ENCODE peak calls at places on chromosome 3, in six cellular contexts. B is GM12892, V is HepG2, M is GM12878, F is K562, Q is H1. E is an unnamed sample.
A peak's percentile ranks its signal among the peaks of the same experiment; 100 is the strongest.

GRCh38 chr3:146274833-146275232 is 23.9 kb upstream of the PLSCR4 start:
- DNase-seq in B (no peak), V (no peak), M (no peak), F (no peak), Q (no peak), E (no peak)

GRCh38 chr3:157379741-157380140 is 56.9 kb upstream of the PTX3 start:
- DNase-seq in B (no peak), V (no peak), M (no peak), F (no peak), Q (no peak), E (no peak)

GRCh38 chr3:18505056-18505455 is 79.9 kb upstream of the SATB1 start:
- DNase-seq in B (no peak), V (no peak), M (no peak), F (no peak), Q (no peak), E (no peak)

GRCh38 chr3:55621026-55621422 is 133.9 kb upstream of the WNT5A start:
- DNase-seq in B (no peak), V (no peak), M (no peak), F (no peak), Q (no peak), E (no peak)

GRCh38 chr3:105347625-105348302 is 18.9 kb upstream of the ALCAM start:
- DNase-seq in B (no peak), V (no peak), M (no peak), F (no peak), Q (no peak), E (no peak)

GRCh38 chr3:106814231-106814630 is 563.0 kb upstream of the CCDC54 start:
- DNase-seq in B (no peak), V (no peak), M (no peak), F (no peak), Q (no peak), E (no peak)

GRCh38 chr3:14633819-14634424 is 17.6 kb upstream of the CCDC174 start:
- DNase-seq in B (peak; percentile 39), V (peak; percentile 53), M (peak; percentile 17), F (peak; percentile 81), Q (no peak), E (peak; percentile 41)

GRCh38 chr3:12287727-12288465 is 974 bp upstream of the PPARG start:
- DNase-seq in B (peak; percentile 3), V (no peak), M (no peak), F (no peak), Q (no peak), E (peak; percentile 9)

GRCh38 chr3:42517143-42517542 is 14.7 kb downstream of the VIPR1 start:
- DNase-seq in B (no peak), V (no peak), M (no peak), F (no peak), Q (no peak), E (no peak)

GRCh38 chr3:183540501-183541234 is 14.8 kb downstream of the KLHL6 start:
- DNase-seq in B (no peak), V (no peak), M (no peak), F (no peak), Q (no peak), E (no peak)

GRCh38 chr3:156379327-156379726 is 175.6 kb downstream of the SSR3 start:
- DNase-seq in B (no peak), V (no peak), M (no peak), F (no peak), Q (no peak), E (no peak)

GRCh38 chr3:77059354-77059753 is 19.5 kb downstream of the ROBO2 start:
- DNase-seq in B (no peak), V (no peak), M (no peak), F (no peak), Q (no peak), E (no peak)

GRCh38 chr3:125090649-125091048 is 34.9 kb upstream of the HEG1 start:
- DNase-seq in B (no peak), V (no peak), M (no peak), F (no peak), Q (no peak), E (no peak)

GRCh38 chr3:61901986-61902385 is 340.6 kb downstream of the PTPRG start:
- DNase-seq in B (no peak), V (no peak), M (no peak), F (no peak), Q (no peak), E (no peak)

GRCh38 chr3:8938021-8938420 is 25.3 kb downstream of the RAD18 start:
- DNase-seq in B (no peak), V (peak; percentile 45), M (no peak), F (no peak), Q (no peak), E (no peak)

GRCh38 chr3:47333907-47334306 is 46.9 kb upstream of the PTPN23 start:
- DNase-seq in B (no peak), V (no peak), M (no peak), F (no peak), Q (no peak), E (no peak)

GRCh38 chr3:125104639-125105038 is 48.8 kb upstream of the HEG1 start:
- DNase-seq in B (no peak), V (no peak), M (no peak), F (no peak), Q (no peak), E (no peak)

DNA sequence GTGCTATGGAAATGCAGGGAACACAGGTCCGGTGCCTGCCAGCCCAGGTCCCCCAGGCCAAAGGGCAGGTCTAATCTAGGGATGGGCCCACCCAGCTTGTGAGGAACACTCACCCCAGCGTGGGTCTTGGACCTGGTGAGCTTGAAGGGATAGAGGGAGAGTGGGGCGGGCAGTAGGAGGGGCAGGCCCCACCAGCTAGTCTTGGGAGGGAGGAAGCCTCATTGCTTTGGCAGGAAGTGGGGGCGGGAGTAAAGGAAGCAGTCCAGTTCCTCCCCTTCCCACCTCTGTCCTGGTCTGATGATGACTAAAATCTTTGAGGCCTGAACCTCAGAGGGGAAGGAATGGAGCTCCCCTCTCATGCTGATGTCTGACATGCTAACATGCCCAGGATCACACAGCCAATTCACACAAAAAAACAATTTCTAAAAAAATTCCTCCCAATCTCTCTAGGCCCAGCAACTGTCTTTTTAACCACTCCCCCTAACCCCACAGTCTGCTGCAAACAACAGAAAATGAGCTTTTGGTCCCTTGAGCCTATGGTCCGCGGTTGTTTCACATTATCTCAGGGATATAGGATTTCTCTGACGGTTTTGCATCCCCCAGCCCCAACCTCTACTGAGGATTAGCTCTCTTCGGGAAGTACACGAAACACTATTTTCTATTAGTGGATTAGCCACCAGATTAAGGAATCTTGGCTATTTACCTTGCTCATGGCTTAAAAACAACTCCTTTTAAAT is 30.7 kb upstream of the DUSP7 start:
- DNase-seq in B (no peak), V (no peak), M (no peak), F (peak; percentile 36), Q (no peak), E (no peak)
- TF ChIP-seq POLR2A in B (no peak), V (no peak), M (no peak), F (no peak), Q (no peak), E (no peak)

DNA sequence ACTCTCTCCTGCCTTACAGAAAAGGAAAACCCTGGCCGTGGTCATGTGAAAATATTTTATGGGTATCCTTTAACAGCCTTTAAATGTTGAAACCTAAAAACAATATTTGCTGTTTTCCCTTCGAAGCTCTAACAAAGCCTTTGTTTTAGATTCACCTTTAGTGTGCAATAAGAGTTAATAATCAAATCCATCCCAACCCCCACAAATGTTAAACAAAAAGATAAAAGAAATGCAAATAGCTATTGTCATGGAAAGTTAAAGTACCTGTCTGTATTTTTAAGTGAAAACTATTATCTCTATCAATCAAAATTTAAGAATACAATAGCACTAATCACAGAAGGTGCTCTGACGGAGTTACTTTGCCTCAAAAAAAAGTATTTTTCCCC is 279.3 kb downstream of the FOXP1 start:
- DNase-seq in B (no peak), V (no peak), M (no peak), F (no peak), Q (no peak), E (no peak)
- TF ChIP-seq POLR2AphosphoS5 in B (no peak), V (no peak), M (no peak), F (no peak), Q (no peak), E (no peak)

DNA sequence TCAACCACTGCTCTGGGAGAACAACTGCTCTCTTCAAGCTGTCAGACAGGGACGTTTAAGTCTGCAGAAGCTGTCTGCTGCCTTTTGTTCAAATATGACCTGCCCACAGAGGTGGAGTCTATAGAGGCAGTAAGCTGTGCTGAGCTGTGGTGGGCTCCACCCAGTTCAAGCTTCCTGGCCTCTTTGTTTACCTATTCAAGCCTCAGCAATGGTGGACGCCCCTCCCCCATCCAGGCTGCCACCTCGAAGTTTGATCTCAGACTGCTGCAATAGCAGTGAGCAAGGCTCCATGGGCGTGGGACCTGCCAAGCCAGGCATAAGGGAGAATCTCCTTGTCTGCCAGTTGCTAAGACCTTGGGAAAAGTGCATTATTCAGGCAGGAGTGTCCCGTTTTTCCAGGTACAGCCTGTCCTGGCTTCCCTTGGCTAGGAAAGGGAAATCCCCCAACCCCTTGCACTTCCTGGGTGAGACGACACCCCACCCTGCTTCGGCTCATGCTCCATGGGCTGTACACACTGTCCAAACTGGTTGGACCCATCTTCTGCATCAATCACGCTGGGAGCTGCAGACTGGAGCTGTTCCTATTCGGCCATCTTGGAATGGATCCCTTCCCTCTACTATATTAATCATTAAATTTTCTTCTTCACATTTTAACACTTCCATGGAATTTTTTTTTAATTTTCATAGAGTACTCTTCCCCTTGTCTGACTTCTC is 167.0 kb upstream of the UBE2E2 start:
- DNase-seq in B (no peak), V (peak; percentile 31), M (no peak), F (no peak), Q (no peak), E (no peak)
- TF ChIP-seq TAF1 in B (no peak), V (no peak), M (no peak), F (no peak), Q (no peak), E (no peak)

GRCh38 chr3:39385456-39386098 is 2.4 kb downstream of the SLC25A38 start:
- DNase-seq in B (no peak), V (no peak), M (no peak), F (peak; percentile 50), Q (no peak), E (no peak)

GRCh38 chr3:39386331-39386730 is 3.2 kb downstream of the SLC25A38 start:
- DNase-seq in B (no peak), V (no peak), M (no peak), F (no peak), Q (no peak), E (no peak)

GRCh38 chr3:39383190-39383912 is at the start of gene SLC25A38:
- DNase-seq in B (peak; percentile 70), V (peak; percentile 82), M (no peak), F (peak; percentile 84), Q (peak; percentile 56), E (peak; percentile 65)

GRCh38 chr3:39384665-39385000 is 1.5 kb downstream of the SLC25A38 start:
- DNase-seq in B (no peak), V (no peak), M (no peak), F (no peak), Q (no peak), E (no peak)

DNA sequence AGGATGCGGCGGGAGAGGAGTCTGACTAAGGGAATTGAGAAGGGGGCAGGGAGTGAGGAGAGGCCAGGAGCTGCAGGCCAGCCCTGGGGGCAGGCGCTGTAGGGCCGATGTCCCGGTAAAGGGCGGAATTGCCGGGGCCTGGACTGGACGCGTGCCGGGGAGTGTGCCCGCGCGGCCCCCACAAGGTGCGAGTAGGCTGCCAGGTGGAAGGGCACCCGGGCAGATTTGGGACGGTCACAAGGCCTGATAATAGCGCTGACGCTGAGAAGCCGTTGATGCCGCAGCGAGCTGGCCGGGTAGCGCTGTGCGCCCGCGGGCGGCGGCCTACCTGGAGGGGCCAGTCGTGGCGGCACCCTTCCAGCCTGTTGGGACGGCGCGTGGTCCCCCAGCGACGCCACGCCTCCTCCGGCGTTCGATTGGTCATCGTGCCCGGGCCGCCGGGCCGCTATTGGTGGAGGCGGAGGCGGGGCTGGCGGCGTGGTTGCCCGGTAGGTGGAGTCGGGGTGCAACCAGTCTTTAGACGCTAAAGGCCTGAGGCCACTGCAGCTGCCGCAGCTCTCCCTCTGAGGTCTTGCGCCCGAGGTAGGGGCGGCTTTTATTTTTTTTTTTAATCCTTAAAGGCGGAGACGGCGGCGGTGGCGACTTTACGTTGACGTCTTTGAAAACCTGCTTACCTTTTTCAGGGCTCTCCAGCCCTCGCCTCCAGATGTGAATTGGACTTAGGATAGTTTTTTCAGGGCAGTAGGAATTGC is 919 bp downstream of the SLC25A38 start:
- DNase-seq in B (peak; percentile 95), V (peak; percentile 89), M (peak; percentile 70), F (peak; percentile 99), Q (peak; percentile 82), E (peak; percentile 94)
- TF ChIP-seq POLR2A in B (peak; percentile 90), V (peak; percentile 97), M (peak; percentile 81), F (peak; percentile 84), Q (peak; percentile 96), E (peak; percentile 85)

E was measured in GM12891.